ENCODE peak calls at places on chromosomes 4 and X, in nine cellular contexts. One of them, this sample, is unnamed.

GRCh38 chr4:117529401-117529800 is 444.0 kb upstream of the TRAM1L1 start:
- DNase-seq in brain microvascular endothelial cell: no peak
- DNase-seq in stomach: no peak
- DNase-seq in psoas muscle: no peak
- DNase-seq in SK-N-SH: no peak
- DNase-seq in tibial artery: no peak
- DNase-seq in left ventricle myocardium inferior: no peak
- DNase-seq in SK-N-MC: no peak
- DNase-seq in aorta: no peak
- DNase-seq in this sample: no peak

GRCh38 chr4:3366893-3367775 is 74.3 kb downstream of the RGS12 start:
- DNase-seq in brain microvascular endothelial cell: no peak
- DNase-seq in stomach: no peak
- DNase-seq in psoas muscle: no peak
- DNase-seq in SK-N-SH: peak; percentile 41
- DNase-seq in tibial artery: no peak
- DNase-seq in left ventricle myocardium inferior: no peak
- DNase-seq in SK-N-MC: no peak
- DNase-seq in aorta: no peak
- DNase-seq in this sample: no peak

GRCh38 chr4:31370866-31371465 is 650.8 kb downstream of the PCDH7 start:
- DNase-seq in brain microvascular endothelial cell: peak; percentile 16
- DNase-seq in stomach: no peak
- DNase-seq in psoas muscle: no peak
- DNase-seq in SK-N-SH: peak; percentile 49
- DNase-seq in tibial artery: no peak
- DNase-seq in left ventricle myocardium inferior: no peak
- DNase-seq in SK-N-MC: peak; percentile 1
- DNase-seq in aorta: no peak
- DNase-seq in this sample: no peak

GRCh38 chrX:38220024-38220935 is at the start of gene SRPX:
- DNase-seq in brain microvascular endothelial cell: no peak
- DNase-seq in stomach: peak; percentile 29
- DNase-seq in psoas muscle: peak; percentile 57
- DNase-seq in SK-N-SH: peak; percentile 53
- DNase-seq in tibial artery: peak; percentile 73
- DNase-seq in left ventricle myocardium inferior: peak; percentile 30
- DNase-seq in SK-N-MC: no peak
- DNase-seq in aorta: peak; percentile 60
- DNase-seq in this sample: peak; percentile 71

GRCh38 chrX:17448188-17448587 is 73.2 kb downstream of the NHS start:
- DNase-seq in brain microvascular endothelial cell: no peak
- DNase-seq in stomach: no peak
- DNase-seq in psoas muscle: no peak
- DNase-seq in SK-N-SH: no peak
- DNase-seq in tibial artery: no peak
- DNase-seq in left ventricle myocardium inferior: no peak
- DNase-seq in SK-N-MC: no peak
- DNase-seq in aorta: no peak
- DNase-seq in this sample: no peak

GRCh38 chrX:18873189-18873791 is 110.6 kb downstream of the PHKA2 start:
- DNase-seq in brain microvascular endothelial cell: peak; percentile 51
- DNase-seq in stomach: no peak
- DNase-seq in psoas muscle: peak; percentile 70
- DNase-seq in SK-N-SH: peak; percentile 76
- DNase-seq in tibial artery: peak; percentile 78
- DNase-seq in left ventricle myocardium inferior: no peak
- DNase-seq in SK-N-MC: peak; percentile 24
- DNase-seq in aorta: peak; percentile 53
- DNase-seq in this sample: peak; percentile 67

GRCh38 chrX:153414838-153415552 is 3.7 kb downstream of the ZFP92 start:
- DNase-seq in brain microvascular endothelial cell: no peak
- DNase-seq in stomach: no peak
- DNase-seq in psoas muscle: peak; percentile 51
- DNase-seq in SK-N-SH: no peak
- DNase-seq in tibial artery: no peak
- DNase-seq in left ventricle myocardium inferior: peak; percentile 27
- DNase-seq in SK-N-MC: no peak
- DNase-seq in aorta: no peak
- DNase-seq in this sample: peak; percentile 56

GRCh38 chr4:132488555-132488954 is 660.5 kb upstream of the PCDH10 start:
- DNase-seq in brain microvascular endothelial cell: no peak
- DNase-seq in stomach: no peak
- DNase-seq in psoas muscle: no peak
- DNase-seq in SK-N-SH: no peak
- DNase-seq in tibial artery: no peak
- DNase-seq in left ventricle myocardium inferior: no peak
- DNase-seq in SK-N-MC: no peak
- DNase-seq in aorta: no peak
- DNase-seq in this sample: no peak

GRCh38 chrX:48761674-48762471 is at the start of gene GLOD5:
- DNase-seq in brain microvascular endothelial cell: no peak
- DNase-seq in stomach: peak; percentile 74
- DNase-seq in psoas muscle: no peak
- DNase-seq in SK-N-SH: peak; percentile 27
- DNase-seq in tibial artery: no peak
- DNase-seq in left ventricle myocardium inferior: no peak
- DNase-seq in SK-N-MC: no peak
- DNase-seq in aorta: no peak
- DNase-seq in this sample: no peak

GRCh38 chr4:83216856-83217683 is 67.5 kb downstream of the COQ2 start:
- DNase-seq in brain microvascular endothelial cell: no peak
- DNase-seq in stomach: no peak
- DNase-seq in psoas muscle: no peak
- DNase-seq in SK-N-SH: no peak
- DNase-seq in tibial artery: no peak
- DNase-seq in left ventricle myocardium inferior: no peak
- DNase-seq in SK-N-MC: no peak
- DNase-seq in aorta: no peak
- DNase-seq in this sample: no peak

GRCh38 chrX:106995678-106996077 is 4.3 kb downstream of the MORC4 start:
- DNase-seq in brain microvascular endothelial cell: no peak
- DNase-seq in stomach: no peak
- DNase-seq in psoas muscle: no peak
- DNase-seq in SK-N-SH: no peak
- DNase-seq in tibial artery: no peak
- DNase-seq in left ventricle myocardium inferior: no peak
- DNase-seq in SK-N-MC: no peak
- DNase-seq in aorta: no peak
- DNase-seq in this sample: no peak

GRCh38 chrX:97311066-97311778 is 427.5 kb downstream of the RPA4 start:
- DNase-seq in brain microvascular endothelial cell: no peak
- DNase-seq in stomach: no peak
- DNase-seq in psoas muscle: no peak
- DNase-seq in SK-N-SH: no peak
- DNase-seq in tibial artery: no peak
- DNase-seq in left ventricle myocardium inferior: no peak
- DNase-seq in SK-N-MC: no peak
- DNase-seq in aorta: no peak
- DNase-seq in this sample: no peak

GRCh38 chrX:5876984-5877655 is 351.5 kb downstream of the NLGN4X start:
- DNase-seq in brain microvascular endothelial cell: no peak
- DNase-seq in stomach: no peak
- DNase-seq in psoas muscle: no peak
- DNase-seq in SK-N-SH: peak; percentile 21
- DNase-seq in tibial artery: no peak
- DNase-seq in left ventricle myocardium inferior: peak; percentile 14
- DNase-seq in SK-N-MC: no peak
- DNase-seq in aorta: no peak
- DNase-seq in this sample: no peak

GRCh38 chr4:6263541-6264540 is 5.8 kb upstream of the WFS1 start:
- DNase-seq in brain microvascular endothelial cell: peak; percentile 40
- DNase-seq in stomach: peak; percentile 61
- DNase-seq in psoas muscle: no peak
- DNase-seq in SK-N-SH: peak; percentile 69
- DNase-seq in tibial artery: no peak
- DNase-seq in left ventricle myocardium inferior: no peak
- DNase-seq in SK-N-MC: no peak
- DNase-seq in aorta: peak; percentile 62
- DNase-seq in this sample: peak; percentile 81

GRCh38 chr4:111020961-111021360 is 398.1 kb upstream of the PITX2 start:
- DNase-seq in brain microvascular endothelial cell: no peak
- DNase-seq in stomach: no peak
- DNase-seq in psoas muscle: no peak
- DNase-seq in SK-N-SH: no peak
- DNase-seq in tibial artery: no peak
- DNase-seq in left ventricle myocardium inferior: no peak
- DNase-seq in SK-N-MC: no peak
- DNase-seq in aorta: no peak
- DNase-seq in this sample: no peak

GRCh38 chr4:87502580-87503238 is 26.5 kb downstream of the SPARCL1 start:
- DNase-seq in brain microvascular endothelial cell: no peak
- DNase-seq in stomach: no peak
- DNase-seq in psoas muscle: no peak
- DNase-seq in SK-N-SH: no peak
- DNase-seq in tibial artery: no peak
- DNase-seq in left ventricle myocardium inferior: no peak
- DNase-seq in SK-N-MC: no peak
- DNase-seq in aorta: no peak
- DNase-seq in this sample: no peak

GRCh38 chrX:49186125-49187027 is at the start of gene PRICKLE3:
- DNase-seq in brain microvascular endothelial cell: peak; percentile 22
- DNase-seq in stomach: peak; percentile 86
- DNase-seq in psoas muscle: peak; percentile 91
- DNase-seq in SK-N-SH: no peak
- DNase-seq in tibial artery: peak; percentile 92
- DNase-seq in left ventricle myocardium inferior: peak; percentile 85
- DNase-seq in SK-N-MC: no peak
- DNase-seq in aorta: peak; percentile 90
- DNase-seq in this sample: peak; percentile 85

GRCh38 chr4:38099908-38100407 is 139.8 kb downstream of the PTTG2 start:
- DNase-seq in brain microvascular endothelial cell: peak; percentile 90
- DNase-seq in stomach: no peak
- DNase-seq in psoas muscle: no peak
- DNase-seq in SK-N-SH: no peak
- DNase-seq in tibial artery: no peak
- DNase-seq in left ventricle myocardium inferior: no peak
- DNase-seq in SK-N-MC: no peak
- DNase-seq in aorta: no peak
- DNase-seq in this sample: no peak

GRCh38 chr4:143616771-143617170 is 83.7 kb downstream of the FREM3 start:
- DNase-seq in brain microvascular endothelial cell: peak; percentile 41
- DNase-seq in stomach: no peak
- DNase-seq in psoas muscle: no peak
- DNase-seq in SK-N-SH: no peak
- DNase-seq in tibial artery: no peak
- DNase-seq in left ventricle myocardium inferior: no peak
- DNase-seq in SK-N-MC: no peak
- DNase-seq in aorta: no peak
- DNase-seq in this sample: no peak

GRCh38 chr4:1206299-1207156 is 34.1 kb upstream of the SPON2 start:
- DNase-seq in brain microvascular endothelial cell: no peak
- DNase-seq in stomach: no peak
- DNase-seq in psoas muscle: peak; percentile 46
- DNase-seq in SK-N-SH: no peak
- DNase-seq in tibial artery: peak; percentile 63
- DNase-seq in left ventricle myocardium inferior: no peak
- DNase-seq in SK-N-MC: no peak
- DNase-seq in aorta: peak; percentile 38
- DNase-seq in this sample: no peak
- H3K27ac ChIP-seq in brain microvascular endothelial cell: no peak overlapping the region
- H3K27ac ChIP-seq in stomach: no peak overlapping the region
- H3K27ac ChIP-seq in psoas muscle: no peak overlapping the region
- H3K27ac ChIP-seq in SK-N-SH: no peak overlapping the region
- H3K27ac ChIP-seq in tibial artery: no peak overlapping the region
- H3K27ac ChIP-seq in left ventricle myocardium inferior: peak overlapping the region; percentile 33
- H3K27ac ChIP-seq in SK-N-MC: no peak overlapping the region
- H3K27ac ChIP-seq in aorta: no peak overlapping the region
- H3K27ac ChIP-seq in this sample: no peak overlapping the region

GRCh38 chr4:128384091-128384520 is 96.5 kb upstream of the PGRMC2 start:
- DNase-seq in brain microvascular endothelial cell: peak; percentile 67
- DNase-seq in stomach: no peak
- DNase-seq in psoas muscle: no peak
- DNase-seq in SK-N-SH: no peak
- DNase-seq in tibial artery: no peak
- DNase-seq in left ventricle myocardium inferior: no peak
- DNase-seq in SK-N-MC: no peak
- DNase-seq in aorta: no peak
- DNase-seq in this sample: no peak
- H3K27ac ChIP-seq in brain microvascular endothelial cell: peak overlapping the region; percentile 86
- H3K27ac ChIP-seq in stomach: peak overlapping the region; percentile 70
- H3K27ac ChIP-seq in psoas muscle: no peak overlapping the region
- H3K27ac ChIP-seq in SK-N-SH: peak overlapping the region; percentile 26
- H3K27ac ChIP-seq in tibial artery: no peak overlapping the region
- H3K27ac ChIP-seq in left ventricle myocardium inferior: no peak overlapping the region
- H3K27ac ChIP-seq in SK-N-MC: no peak overlapping the region
- H3K27ac ChIP-seq in aorta: no peak overlapping the region
- H3K27ac ChIP-seq in this sample: no peak overlapping the region

DNA sequence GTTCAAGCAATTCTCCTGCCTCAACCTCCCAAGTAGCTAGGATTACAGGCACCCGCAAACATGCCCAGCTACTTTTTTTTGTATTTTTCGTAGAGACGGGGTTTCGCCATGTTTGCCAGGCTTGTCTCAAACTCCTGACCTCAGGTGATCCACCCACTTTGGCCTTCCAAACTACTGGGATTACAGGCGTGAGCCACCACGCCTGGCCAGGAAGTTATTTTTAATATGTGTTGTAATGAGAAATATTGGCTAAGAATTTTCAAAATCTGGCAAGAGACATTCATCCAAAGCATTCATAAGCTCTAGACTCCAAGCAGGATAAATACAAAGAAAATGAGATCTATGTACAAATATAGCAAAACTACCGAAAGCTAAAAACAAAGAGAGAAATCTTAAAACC is 18.0 kb upstream of the METAP1 start:
- DNase-seq in brain microvascular endothelial cell: no peak
- DNase-seq in stomach: no peak
- DNase-seq in psoas muscle: no peak
- DNase-seq in SK-N-SH: no peak
- DNase-seq in tibial artery: no peak
- DNase-seq in left ventricle myocardium inferior: no peak
- DNase-seq in SK-N-MC: no peak
- DNase-seq in aorta: no peak
- DNase-seq in this sample: no peak
- H3K27ac ChIP-seq in brain microvascular endothelial cell: no peak overlapping the region
- H3K27ac ChIP-seq in stomach: no peak overlapping the region
- H3K27ac ChIP-seq in psoas muscle: no peak overlapping the region
- H3K27ac ChIP-seq in SK-N-SH: no peak overlapping the region
- H3K27ac ChIP-seq in tibial artery: no peak overlapping the region
- H3K27ac ChIP-seq in left ventricle myocardium inferior: no peak overlapping the region
- H3K27ac ChIP-seq in SK-N-MC: no peak overlapping the region
- H3K27ac ChIP-seq in aorta: no peak overlapping the region
- H3K27ac ChIP-seq in this sample: no peak overlapping the region

GRCh38 chr4:34633216-34633615 is 1611.1 kb downstream of the ARAP2 start:
- DNase-seq in brain microvascular endothelial cell: no peak
- DNase-seq in stomach: no peak
- DNase-seq in psoas muscle: no peak
- DNase-seq in SK-N-SH: no peak
- DNase-seq in tibial artery: no peak
- DNase-seq in left ventricle myocardium inferior: no peak
- DNase-seq in SK-N-MC: no peak
- DNase-seq in aorta: no peak
- DNase-seq in this sample: no peak

DNA sequence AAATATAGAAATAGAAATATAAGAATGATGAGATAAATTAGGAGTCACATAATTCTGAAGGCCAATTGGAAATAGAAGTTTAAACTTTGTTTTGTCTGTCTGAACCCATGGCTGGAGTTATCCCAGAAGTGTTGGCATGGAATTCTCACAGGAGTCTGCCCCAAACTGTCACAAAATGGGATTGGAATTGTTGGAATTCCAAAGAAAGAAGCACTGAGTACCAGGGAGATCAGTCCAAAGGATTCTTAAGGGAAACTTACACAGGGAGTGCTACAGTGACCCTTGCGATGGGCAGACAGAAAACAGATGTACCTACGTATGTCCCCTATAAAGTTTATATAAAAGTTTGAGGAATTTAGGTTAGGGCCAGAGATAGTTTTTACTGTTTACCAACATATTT is 1607.7 kb downstream of the ARAP2 start:
- DNase-seq in brain microvascular endothelial cell: no peak
- DNase-seq in stomach: no peak
- DNase-seq in psoas muscle: no peak
- DNase-seq in SK-N-SH: no peak
- DNase-seq in tibial artery: no peak
- DNase-seq in left ventricle myocardium inferior: no peak
- DNase-seq in SK-N-MC: no peak
- DNase-seq in aorta: no peak
- DNase-seq in this sample: no peak
- H3K27ac ChIP-seq in brain microvascular endothelial cell: no peak overlapping the region
- H3K27ac ChIP-seq in stomach: no peak overlapping the region
- H3K27ac ChIP-seq in psoas muscle: no peak overlapping the region
- H3K27ac ChIP-seq in SK-N-SH: no peak overlapping the region
- H3K27ac ChIP-seq in tibial artery: no peak overlapping the region
- H3K27ac ChIP-seq in left ventricle myocardium inferior: no peak overlapping the region
- H3K27ac ChIP-seq in SK-N-MC: no peak overlapping the region
- H3K27ac ChIP-seq in aorta: no peak overlapping the region
- H3K27ac ChIP-seq in this sample: no peak overlapping the region